ENCODE peak calls at places on chromosomes 6 and 20, in seven cellular contexts. One of them, this sample, is unnamed.

GRCh38 chr6:109580519-109580918 is 97.5 kb upstream of the ZBTB24 start:
- DNase-seq in globus pallidus: no peak
- DNase-seq in hippocampal formation: no peak
- DNase-seq in HS-27A: no peak
- DNase-seq in NCI-H2081: no peak
- DNase-seq in NCI-H2029: no peak
- DNase-seq in CD8-positive, alpha-beta memory T cell: no peak
- DNase-seq in this sample: no peak

GRCh38 chr20:47691632-47692031 is 93.6 kb downstream of the SULF2 start:
- DNase-seq in globus pallidus: no peak
- DNase-seq in hippocampal formation: no peak
- DNase-seq in HS-27A: no peak
- DNase-seq in NCI-H2081: no peak
- DNase-seq in NCI-H2029: no peak
- DNase-seq in CD8-positive, alpha-beta memory T cell: no peak
- DNase-seq in this sample: no peak

GRCh38 chr20:51321343-51322163 is 221.0 kb downstream of the NFATC2 start:
- DNase-seq in globus pallidus: no peak
- DNase-seq in hippocampal formation: no peak
- DNase-seq in HS-27A: no peak
- DNase-seq in NCI-H2081: no peak
- DNase-seq in NCI-H2029: no peak
- DNase-seq in CD8-positive, alpha-beta memory T cell: no peak
- DNase-seq in this sample: no peak

GRCh38 chr6:80282913-80283554 is 176.6 kb downstream of the BCKDHB start:
- DNase-seq in globus pallidus: no peak
- DNase-seq in hippocampal formation: no peak
- DNase-seq in HS-27A: peak
- DNase-seq in NCI-H2081: no peak
- DNase-seq in NCI-H2029: no peak
- DNase-seq in CD8-positive, alpha-beta memory T cell: no peak
- DNase-seq in this sample: no peak

GRCh38 chr6:89132087-89132486 is 13.8 kb upstream of the PM20D2 start:
- DNase-seq in globus pallidus: no peak
- DNase-seq in hippocampal formation: no peak
- DNase-seq in HS-27A: no peak
- DNase-seq in NCI-H2081: no peak
- DNase-seq in NCI-H2029: peak
- DNase-seq in CD8-positive, alpha-beta memory T cell: no peak
- DNase-seq in this sample: no peak

GRCh38 chr6:12401200-12401599 is 111.0 kb downstream of the EDN1 start:
- DNase-seq in globus pallidus: peak
- DNase-seq in hippocampal formation: no peak
- DNase-seq in HS-27A: no peak
- DNase-seq in NCI-H2081: no peak
- DNase-seq in NCI-H2029: no peak
- DNase-seq in CD8-positive, alpha-beta memory T cell: no peak
- DNase-seq in this sample: no peak

GRCh38 chr20:21103582-21104465 is 2.3 kb downstream of the LINC00237 start:
- DNase-seq in globus pallidus: no peak
- DNase-seq in hippocampal formation: no peak
- DNase-seq in HS-27A: no peak
- DNase-seq in NCI-H2081: no peak
- DNase-seq in NCI-H2029: no peak
- DNase-seq in CD8-positive, alpha-beta memory T cell: no peak
- DNase-seq in this sample: no peak

GRCh38 chr6:102981631-102982030 is 1588.1 kb downstream of the GRIK2 start:
- DNase-seq in globus pallidus: no peak
- DNase-seq in hippocampal formation: no peak
- DNase-seq in HS-27A: no peak
- DNase-seq in NCI-H2081: no peak
- DNase-seq in NCI-H2029: no peak
- DNase-seq in CD8-positive, alpha-beta memory T cell: no peak
- DNase-seq in this sample: no peak

GRCh38 chr20:42735539-42735938 is 454.2 kb downstream of the PTPRT start:
- DNase-seq in globus pallidus: no peak
- DNase-seq in hippocampal formation: no peak
- DNase-seq in HS-27A: no peak
- DNase-seq in NCI-H2081: no peak
- DNase-seq in NCI-H2029: no peak
- DNase-seq in CD8-positive, alpha-beta memory T cell: no peak
- DNase-seq in this sample: no peak

GRCh38 chr6:14851286-14851685 is 394.6 kb upstream of the JARID2 start:
- DNase-seq in globus pallidus: no peak
- DNase-seq in hippocampal formation: no peak
- DNase-seq in HS-27A: no peak
- DNase-seq in NCI-H2081: no peak
- DNase-seq in NCI-H2029: no peak
- DNase-seq in CD8-positive, alpha-beta memory T cell: no peak
- DNase-seq in this sample: no peak

GRCh38 chr6:28794175-28795002 is 129.4 kb downstream of the TRIM27 start:
- DNase-seq in globus pallidus: no peak
- DNase-seq in hippocampal formation: no peak
- DNase-seq in HS-27A: no peak
- DNase-seq in NCI-H2081: no peak
- DNase-seq in NCI-H2029: no peak
- DNase-seq in CD8-positive, alpha-beta memory T cell: no peak
- DNase-seq in this sample: no peak

GRCh38 chr20:650954-651353 is 2.0 kb downstream of the SRXN1 start:
- DNase-seq in globus pallidus: no peak
- DNase-seq in hippocampal formation: no peak
- DNase-seq in HS-27A: no peak
- DNase-seq in NCI-H2081: no peak
- DNase-seq in NCI-H2029: no peak
- DNase-seq in CD8-positive, alpha-beta memory T cell: no peak
- DNase-seq in this sample: no peak

GRCh38 chr20:4132956-4133355 is 117.6 kb upstream of the RNF24 start:
- DNase-seq in globus pallidus: no peak
- DNase-seq in hippocampal formation: no peak
- DNase-seq in HS-27A: no peak
- DNase-seq in NCI-H2081: no peak
- DNase-seq in NCI-H2029: no peak
- DNase-seq in CD8-positive, alpha-beta memory T cell: no peak
- DNase-seq in this sample: no peak

This sample was measured in prostate gland.